ENCODE peak calls at places on chromosomes 1 and 21, in five cellular contexts. L is neural crest cell, F is fibroblast of the aortic adventitia, Z is WERI-Rb-1, B is HCT116. Y is an unnamed sample.

GRCh38 chr1:99445486-99445885 is 181.2 kb downstream of the PLPPR4 start:
- DNase-seq in F (peak; percentile 72), Z (no peak), L (no peak), B (no peak), Y (no peak)

GRCh38 chr1:36207339-36207738 is 16.9 kb upstream of the THRAP3 start:
- DNase-seq in L (no peak), B (no peak), F (peak; percentile 92), Z (no peak), Y (no peak)

GRCh38 chr1:28172690-28173150 is 3.8 kb downstream of the PTAFR start:
- DNase-seq in B (no peak), Z (no peak), F (peak; percentile 68), L (no peak), Y (no peak)

GRCh38 chr1:180252638-180253536 is 22.8 kb downstream of the LHX4 start:
- DNase-seq in F (peak; percentile 64), B (peak; percentile 51), Z (peak; percentile 95), L (peak; percentile 74), Y (peak; percentile 88)

GRCh38 chr1:180168786-180169640 is 14.3 kb downstream of the QSOX1 start:
- DNase-seq in B (no peak), Z (peak; percentile 75), L (peak; percentile 49), F (peak; percentile 27), Y (peak; percentile 76)

GRCh38 chr1:84069236-84069845 is 70.4 kb upstream of the TTLL7 start:
- DNase-seq in L (no peak), F (no peak), Z (no peak), B (peak; percentile 28), Y (no peak)

GRCh38 chr1:164624393-164624792 is 65.4 kb downstream of the PBX1 start:
- DNase-seq in Z (no peak), L (no peak), B (no peak), F (no peak), Y (no peak)

GRCh38 chr1:3085721-3086120 is 16.7 kb downstream of the PRDM16 start:
- DNase-seq in F (no peak), Z (no peak), L (no peak), B (no peak), Y (no peak)

GRCh38 chr1:212158912-212159796 is 123.6 kb downstream of the DTL start:
- DNase-seq in B (no peak), Z (no peak), L (no peak), F (no peak), Y (no peak)

GRCh38 chr1:60376196-60376595 is 302.6 kb upstream of the C1orf87 start:
- DNase-seq in F (no peak), Z (no peak), L (no peak), B (no peak), Y (no peak)

GRCh38 chr1:67850151-67850551 is 16.9 kb upstream of the GNG12 start:
- DNase-seq in L (peak; percentile 7), F (peak; percentile 71), Z (no peak), B (peak; percentile 35), Y (no peak)

GRCh38 chr21:42349420-42350075 is 1.2 kb downstream of the TFF2 start:
- DNase-seq in Z (peak; percentile 3), L (no peak), B (no peak), F (no peak), Y (no peak)

GRCh38 chr21:36839123-36839522 is 127.3 kb downstream of the HLCS start:
- DNase-seq in Z (no peak), B (no peak), F (peak; percentile 42), L (no peak), Y (no peak)

GRCh38 chr1:30273456-30273855 is 449.9 kb downstream of the MATN1 start:
- DNase-seq in L (no peak), F (no peak), B (no peak), Z (no peak), Y (no peak)

GRCh38 chr1:94801919-94802546 is 18.1 kb upstream of the SLC44A3 start:
- DNase-seq in B (peak; percentile 68), L (peak; percentile 27), F (peak; percentile 91), Z (peak; percentile 48), Y (peak; percentile 78)

GRCh38 chr1:102790997-102791396 is 317.3 kb downstream of the COL11A1 start:
- DNase-seq in B (peak; percentile 6), L (no peak), F (no peak), Z (no peak), Y (no peak)
- TF ChIP-seq CTCF in B (peak; percentile 31), L (peak; percentile 38), F (no peak), Z (no peak), Y (no peak)

GRCh38 chr1:156894001-156894400 is 483 bp downstream of the PEAR1 start:
- DNase-seq in L (no peak), Z (no peak), F (no peak), B (no peak), Y (no peak)

GRCh38 chr1:156894711-156895407 is 1.3 kb downstream of the PEAR1 start:
- DNase-seq in F (peak; percentile 63), L (no peak), B (no peak), Z (peak; percentile 72), Y (peak; percentile 29)

GRCh38 chr1:156892190-156893047 is 1.1 kb upstream of the PEAR1 start:
- DNase-seq in Z (peak; percentile 99), L (peak; percentile 98), B (peak; percentile 75), F (peak; percentile 89), Y (peak; percentile 97)

GRCh38 chr1:156895408-156895874 is 1.9 kb downstream of the PEAR1 start:
- DNase-seq in L (no peak), Z (no peak), B (no peak), F (peak; percentile 58), Y (no peak)

DNA sequence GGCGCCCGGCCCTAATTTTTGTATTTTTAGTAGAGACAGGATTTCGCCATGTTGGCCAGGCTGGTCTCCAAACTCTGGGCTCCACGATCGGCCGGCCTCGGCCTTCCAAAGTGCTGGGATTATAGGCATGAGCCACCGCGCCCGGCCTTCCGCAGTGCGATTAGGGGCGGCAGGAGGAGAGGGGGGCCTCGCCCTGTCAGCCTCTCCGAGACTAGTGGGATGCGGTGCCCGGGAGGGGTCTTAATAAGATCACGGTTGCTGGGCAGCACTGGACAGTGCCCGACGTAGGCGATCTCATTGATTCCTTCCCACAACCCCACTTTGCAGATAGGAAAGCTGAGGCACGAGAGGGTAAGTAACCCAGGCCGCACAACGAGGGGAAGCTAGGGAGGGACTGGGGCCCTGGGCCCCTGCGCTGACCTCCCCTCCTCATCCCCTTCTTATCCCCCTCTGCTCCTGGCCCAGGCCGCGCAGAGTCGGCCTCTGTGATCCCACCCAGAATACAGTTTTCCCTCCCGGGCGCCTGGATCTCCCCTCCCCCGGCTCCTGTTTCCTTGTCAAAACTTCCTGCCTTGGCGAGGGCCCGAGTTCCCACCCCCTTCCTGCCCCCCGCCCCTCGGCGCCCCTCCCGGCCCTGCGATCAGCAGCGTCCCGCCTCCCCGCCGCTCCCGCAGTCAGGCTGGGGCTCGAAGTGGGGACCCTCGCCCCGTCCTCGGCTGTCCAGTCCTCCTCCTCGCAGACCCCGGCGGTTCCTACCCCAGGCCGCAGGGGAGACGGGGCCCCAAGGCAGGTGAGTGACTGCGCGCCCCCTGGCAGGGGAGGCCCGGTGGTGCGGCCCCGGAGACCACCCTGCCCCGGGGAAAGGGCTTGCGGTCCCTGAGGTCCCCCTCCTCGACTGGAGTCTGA is at the start of gene PEAR1:
- DNase-seq in L (peak; percentile 25), Z (no peak), F (peak; percentile 52), B (no peak), Y (no peak)
- TF ChIP-seq CTCF in L (no peak), Z (no peak), F (no peak), B (no peak), Y (no peak)

GRCh38 chr1:184379111-184379752 is 7.6 kb upstream of the C1orf21 start:
- DNase-seq in Z (peak; percentile 21), B (no peak), F (no peak), L (no peak), Y (no peak)
- TF ChIP-seq CTCF in Z (peak; percentile 43), B (peak; percentile 46), F (peak; percentile 18), L (no peak), Y (no peak)

GRCh38 chr1:51048670-51049069 is 53.4 kb upstream of the C1orf185 start:
- DNase-seq in F (no peak), Z (no peak), L (no peak), B (no peak), Y (no peak)

GRCh38 chr1:51044199-51044598 is 57.8 kb upstream of the C1orf185 start:
- DNase-seq in B (no peak), Z (no peak), L (no peak), F (no peak), Y (no peak)

GRCh38 chr1:51048021-51048420 is 54.0 kb upstream of the C1orf185 start:
- DNase-seq in Z (no peak), B (no peak), F (no peak), L (no peak), Y (no peak)

DNA sequence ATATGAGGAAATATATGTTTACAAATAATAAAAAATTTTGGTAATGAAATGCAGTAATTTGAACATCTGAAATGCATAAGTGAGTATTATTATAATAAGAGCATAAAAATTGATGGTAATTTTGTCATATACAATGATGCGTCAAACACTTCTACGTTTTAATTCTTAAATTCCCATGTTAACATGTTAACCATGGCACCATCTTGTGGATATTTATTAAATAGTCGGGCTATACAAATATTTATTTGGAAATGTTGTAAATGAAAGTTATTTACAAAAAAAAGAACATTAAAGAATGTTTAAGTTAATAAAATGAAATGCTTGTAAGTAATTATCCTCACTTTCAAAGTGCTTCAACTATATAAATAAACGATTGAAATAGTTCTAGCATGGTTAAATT is 57.2 kb upstream of the C1orf185 start:
- DNase-seq in B (no peak), F (peak; percentile 47), L (no peak), Z (no peak), Y (no peak)
- TF ChIP-seq CTCF in B (peak; percentile 47), F (peak; percentile 20), L (peak; percentile 37), Z (no peak), Y (no peak)

GRCh38 chr1:160626560-160627342 is 20.1 kb downstream of the SLAMF1 start:
- DNase-seq in Z (no peak), L (no peak), B (no peak), F (no peak), Y (no peak)
- TF ChIP-seq CTCF in Z (no peak), L (no peak), B (no peak), F (no peak), Y (no peak)